ENCODE peak calls at places on chromosomes 7 and 10, in four cellular contexts. G is PC-3, B is ovary, Z is colonic mucosa. W is an unnamed sample.

GRCh38 chr7:32357535-32358277 is 132.5 kb downstream of the LSM5 start:
- DNase-seq in G (peak), B (no peak), Z (no peak), W (no peak)

GRCh38 chr10:101619983-101620382 is 31.9 kb downstream of the DPCD start:
- DNase-seq in G (no peak), Z (no peak), B (no peak), W (no peak)

GRCh38 chr10:12707461-12708185 is 293.9 kb downstream of the CCDC3 start:
- DNase-seq in B (peak), G (peak), Z (peak), W (no peak)

GRCh38 chr7:16644987-16645592 is 464 bp downstream of the ANKMY2 start:
- DNase-seq in G (no peak), B (no peak), Z (peak), W (peak)

GRCh38 chr10:90887555-90887954 is 15.8 kb downstream of the RPP30 start:
- DNase-seq in G (peak), Z (peak), B (no peak), W (no peak)

GRCh38 chr10:97923057-97923456 is 73.4 kb downstream of the GOLGA7B start:
- DNase-seq in Z (no peak), G (no peak), B (no peak), W (no peak)

GRCh38 chr7:66697451-66698438 is 42.8 kb upstream of the RABGEF1 start:
- DNase-seq in B (peak), Z (no peak), G (peak), W (peak)

GRCh38 chr7:130352335-130353074 is 7.9 kb downstream of the CPA5 start:
- DNase-seq in Z (no peak), G (peak), B (peak), W (no peak)

GRCh38 chr7:51321961-51322515 is 5.4 kb upstream of the COBL start:
- DNase-seq in G (no peak), B (no peak), Z (no peak), W (no peak)

GRCh38 chr10:10128387-10128786 is 889.3 kb upstream of the CELF2 start:
- DNase-seq in B (no peak), G (no peak), Z (no peak), W (peak)

GRCh38 chr10:132430231-132430743 is 33.3 kb downstream of the PWWP2B start:
- DNase-seq in G (no peak), Z (no peak), B (no peak), W (no peak)

GRCh38 chr7:32648408-32649156 is 153.3 kb downstream of the AVL9 start:
- DNase-seq in B (no peak), Z (no peak), G (no peak), W (no peak)

GRCh38 chr7:42572046-42572445 is 335.0 kb upstream of the GLI3 start:
- DNase-seq in G (no peak), B (no peak), Z (no peak), W (no peak)

GRCh38 chr7:18689535-18689934 is 194.0 kb downstream of the HDAC9 start:
- DNase-seq in Z (no peak), B (no peak), G (no peak), W (no peak)

GRCh38 chr7:1298051-1298937 is 65.6 kb downstream of the UNCX start:
- DNase-seq in Z (no peak), B (no peak), G (no peak), W (no peak)

GRCh38 chr7:119175916-119176627 is 951.6 kb downstream of the ANKRD7 start:
- DNase-seq in G (peak), B (no peak), Z (peak), W (no peak)

GRCh38 chr7:134254311-134254710 is 62.4 kb downstream of the SLC35B4 start:
- DNase-seq in Z (no peak), G (peak), B (no peak), W (no peak)

GRCh38 chr7:90540406-90540805 is 55.7 kb upstream of the CDK14 start:
- DNase-seq in Z (peak), G (peak), B (no peak), W (no peak)

GRCh38 chr10:89414879-89415821 is 782 bp downstream of the IFIT5 start:
- DNase-seq in B (no peak), Z (peak), G (peak), W (peak)

GRCh38 chr7:105906690-105907089 is 30.3 kb upstream of the ATXN7L1 start:
- DNase-seq in B (peak), G (no peak), Z (no peak), W (no peak)

GRCh38 chr10:78215645-78216044 is 182.0 kb downstream of the RPS24 start:
- DNase-seq in B (peak), G (no peak), Z (peak), W (peak)

GRCh38 chr10:123561145-123561448 is 105.1 kb upstream of the GPR26 start:
- DNase-seq in G (no peak), B (no peak), Z (no peak), W (no peak)

DNA sequence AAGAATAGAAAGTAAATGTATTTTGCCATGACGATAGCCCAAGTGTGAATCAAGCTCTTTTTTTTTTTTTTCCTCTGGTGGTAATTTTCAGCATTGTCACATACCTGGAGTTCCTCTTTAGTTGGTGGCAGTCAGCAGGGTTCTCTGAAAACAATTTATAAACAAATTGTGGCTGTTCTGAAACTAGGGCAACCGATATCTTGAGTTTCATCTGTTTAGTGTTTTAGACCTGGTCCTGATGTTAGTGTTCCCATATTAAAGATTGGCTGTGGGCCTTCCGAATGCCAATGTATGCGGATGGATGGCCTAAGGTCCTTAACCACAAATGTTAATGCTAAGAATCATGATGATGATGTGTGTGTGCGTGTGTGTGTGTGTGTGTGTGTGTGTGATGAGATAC is 713.1 kb downstream of the GATA3 start:
- DNase-seq in B (no peak), G (no peak), Z (no peak), W (no peak)
- H3K27ac ChIP-seq in B (no peak), G (no peak), Z (no peak), W (no peak)

DNA sequence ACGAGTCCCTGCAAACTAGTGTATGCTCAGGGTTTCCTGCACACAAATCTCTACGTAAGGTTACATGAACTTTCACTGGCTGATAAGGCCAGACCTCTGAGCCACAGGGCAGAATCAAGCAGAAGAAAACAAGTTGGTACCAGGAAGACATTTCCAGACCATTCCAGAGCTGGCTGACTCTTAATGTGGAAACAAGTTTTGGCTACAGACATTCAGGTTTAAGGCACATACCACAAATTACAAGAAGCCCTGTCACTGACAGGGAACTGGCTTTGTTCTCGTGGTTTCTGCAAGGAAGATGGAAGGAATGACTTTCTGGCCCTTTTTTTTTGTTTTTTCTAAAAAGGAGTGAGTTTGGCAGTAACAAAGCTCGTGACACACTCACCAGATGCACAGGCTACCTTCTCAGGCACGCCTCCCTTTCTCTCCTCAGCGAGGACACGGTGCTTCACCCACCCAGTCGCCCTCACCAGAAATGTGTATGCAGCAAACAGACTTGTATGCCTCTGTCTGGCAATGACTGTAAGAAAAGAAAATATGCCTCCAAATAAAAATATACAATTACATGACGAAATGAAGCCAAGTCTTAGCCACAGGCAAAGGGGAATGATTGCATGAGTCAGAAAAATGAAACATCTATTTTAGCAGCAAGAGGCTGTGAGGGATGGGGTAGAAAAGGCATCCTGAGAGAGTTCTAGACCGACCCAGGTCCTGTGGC is 22.6 kb downstream of the PLAC9 start:
- DNase-seq in Z (no peak), G (peak), B (no peak), W (no peak)
- H3K27ac ChIP-seq in Z (no peak), G (peak), B (peak), W (peak)

DNA sequence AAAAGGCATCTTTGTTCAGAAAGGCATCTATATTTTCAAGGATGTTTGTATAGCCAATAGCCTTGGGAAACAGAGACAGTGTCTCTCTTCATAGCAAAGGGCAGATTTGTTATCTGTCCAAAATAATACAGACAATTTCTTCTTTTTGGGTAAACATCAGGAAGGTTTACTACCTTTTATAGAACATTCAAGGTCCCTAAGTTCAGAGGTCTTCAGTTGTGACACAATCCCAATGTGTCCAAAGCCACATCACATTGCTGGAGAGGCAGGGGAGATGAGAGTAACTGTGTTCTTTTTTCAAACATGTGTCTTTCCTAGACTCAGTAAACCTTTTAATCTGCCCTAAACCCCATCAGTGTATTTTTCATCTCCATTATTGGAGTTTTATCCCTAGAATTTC is 33.6 kb upstream of the FAM13C start:
- DNase-seq in Z (no peak), B (no peak), G (no peak), W (no peak)
- H3K27ac ChIP-seq in Z (no peak), B (no peak), G (no peak), W (no peak)

GRCh38 chr10:96345250-96345649 is 13.6 kb downstream of the OPALIN start:
- DNase-seq in B (no peak), Z (no peak), G (no peak), W (no peak)
- H3K27ac ChIP-seq in B (no peak), Z (no peak), G (no peak), W (no peak)

GRCh38 chr7:44084695-44085094 is 2.4 kb upstream of the POLM start:
- DNase-seq in G (no peak), Z (no peak), B (no peak), W (no peak)

GRCh38 chr7:44081266-44081748 is 1.0 kb downstream of the POLM start:
- DNase-seq in G (no peak), Z (no peak), B (no peak), W (no peak)

GRCh38 chr7:44082541-44083207 is 344 bp upstream of the POLM start:
- DNase-seq in B (peak), Z (peak), G (peak), W (peak)

GRCh38 chr7:44085549-44085948 is 3.2 kb upstream of the POLM start:
- DNase-seq in Z (no peak), B (no peak), G (no peak), W (no peak)

DNA sequence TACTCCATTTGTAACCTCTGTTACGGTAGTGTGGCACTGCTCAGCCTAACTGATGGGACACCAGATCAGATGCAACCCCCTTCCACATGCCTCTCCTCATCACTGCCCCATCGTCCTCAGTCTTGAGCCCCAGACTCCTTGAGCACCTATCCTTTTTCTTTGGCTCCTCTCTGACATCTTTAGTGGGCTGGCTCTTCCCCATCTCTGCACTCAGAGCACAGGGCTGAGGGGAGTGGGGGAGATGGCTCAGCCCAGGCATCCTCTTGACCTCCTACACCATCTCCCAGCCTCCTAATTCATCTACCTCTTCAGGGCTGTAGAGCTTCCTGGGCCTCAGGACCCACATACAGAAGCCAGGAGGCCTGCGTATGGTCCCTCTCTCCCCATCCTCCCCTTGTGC is 1.5 kb upstream of the POLM start:
- DNase-seq in B (no peak), G (no peak), Z (no peak), W (no peak)
- H3K27ac ChIP-seq in B (peak), G (no peak), Z (no peak), W (peak)

W was measured in caudate nucleus.